ENCODE peak calls at places on chromosomes 12 and 14, in five cellular contexts. One of them, this sample, is unnamed.

GRCh38 chr14:99199854-99200653 is 71.9 kb downstream of the BCL11B start:
- DNase-seq in endothelial cell: no peak
- DNase-seq in GM23338: no peak
- DNase-seq in omental fat pad: no peak
- DNase-seq in B cell: no peak
- DNase-seq in this sample: no peak

GRCh38 chr12:60539592-60539991 is 943.8 kb downstream of the SLC16A7 start:
- DNase-seq in B cell: no peak
- DNase-seq in endothelial cell: no peak
- DNase-seq in GM23338: no peak
- DNase-seq in omental fat pad: no peak
- DNase-seq in this sample: no peak

GRCh38 chr12:57001448-57001906 is 4.9 kb downstream of the ZBTB39 start:
- DNase-seq in B cell: peak
- DNase-seq in omental fat pad: peak
- DNase-seq in endothelial cell: peak
- DNase-seq in GM23338: peak
- DNase-seq in this sample: no peak

GRCh38 chr12:79617696-79618095 is 73.1 kb downstream of the PAWR start:
- DNase-seq in omental fat pad: no peak
- DNase-seq in endothelial cell: no peak
- DNase-seq in B cell: no peak
- DNase-seq in GM23338: peak
- DNase-seq in this sample: no peak

GRCh38 chr12:24519759-24520158 is 429.1 kb downstream of the BCAT1 start:
- DNase-seq in B cell: no peak
- DNase-seq in GM23338: no peak
- DNase-seq in endothelial cell: no peak
- DNase-seq in omental fat pad: no peak
- DNase-seq in this sample: no peak

GRCh38 chr12:115840159-115840558 is 437.3 kb downstream of the MED13L start:
- DNase-seq in endothelial cell: no peak
- DNase-seq in GM23338: no peak
- DNase-seq in B cell: no peak
- DNase-seq in omental fat pad: no peak
- DNase-seq in this sample: no peak

GRCh38 chr12:54213084-54213483 is 24.3 kb upstream of the SMUG1 start:
- DNase-seq in omental fat pad: no peak
- DNase-seq in B cell: no peak
- DNase-seq in endothelial cell: no peak
- DNase-seq in GM23338: peak
- DNase-seq in this sample: no peak

GRCh38 chr12:92403210-92404175 is 257.8 kb upstream of the BTG1 start:
- DNase-seq in omental fat pad: no peak
- DNase-seq in GM23338: no peak
- DNase-seq in endothelial cell: no peak
- DNase-seq in B cell: peak
- DNase-seq in this sample: peak

GRCh38 chr12:66898700-66899469 is 220.0 kb upstream of the GRIP1 start:
- DNase-seq in GM23338: no peak
- DNase-seq in omental fat pad: no peak
- DNase-seq in B cell: no peak
- DNase-seq in endothelial cell: no peak
- DNase-seq in this sample: no peak

GRCh38 chr12:48183091-48183875 is at the start of gene CCDC184:
- DNase-seq in omental fat pad: no peak
- DNase-seq in B cell: peak
- DNase-seq in GM23338: peak
- DNase-seq in endothelial cell: peak
- DNase-seq in this sample: no peak
- TF ChIP-seq CTCF in omental fat pad: no peak
- TF ChIP-seq CTCF in B cell: peak
- TF ChIP-seq CTCF in GM23338: peak
- TF ChIP-seq CTCF in endothelial cell: no peak
- TF ChIP-seq CTCF in this sample: peak

GRCh38 chr14:37597538-37598084 is 2.2 kb downstream of the TTC6 start:
- DNase-seq in GM23338: peak
- DNase-seq in omental fat pad: no peak
- DNase-seq in B cell: no peak
- DNase-seq in endothelial cell: peak
- DNase-seq in this sample: no peak
- TF ChIP-seq CTCF in GM23338: peak
- TF ChIP-seq CTCF in omental fat pad: no peak
- TF ChIP-seq CTCF in B cell: no peak
- TF ChIP-seq CTCF in endothelial cell: peak
- TF ChIP-seq CTCF in this sample: peak

GRCh38 chr12:39267886-39268285 is 175.0 kb downstream of the KIF21A start:
- DNase-seq in omental fat pad: no peak
- DNase-seq in GM23338: no peak
- DNase-seq in B cell: no peak
- DNase-seq in endothelial cell: no peak
- DNase-seq in this sample: no peak
- TF ChIP-seq CTCF in omental fat pad: no peak
- TF ChIP-seq CTCF in GM23338: no peak
- TF ChIP-seq CTCF in B cell: no peak
- TF ChIP-seq CTCF in endothelial cell: no peak
- TF ChIP-seq CTCF in this sample: no peak

DNA sequence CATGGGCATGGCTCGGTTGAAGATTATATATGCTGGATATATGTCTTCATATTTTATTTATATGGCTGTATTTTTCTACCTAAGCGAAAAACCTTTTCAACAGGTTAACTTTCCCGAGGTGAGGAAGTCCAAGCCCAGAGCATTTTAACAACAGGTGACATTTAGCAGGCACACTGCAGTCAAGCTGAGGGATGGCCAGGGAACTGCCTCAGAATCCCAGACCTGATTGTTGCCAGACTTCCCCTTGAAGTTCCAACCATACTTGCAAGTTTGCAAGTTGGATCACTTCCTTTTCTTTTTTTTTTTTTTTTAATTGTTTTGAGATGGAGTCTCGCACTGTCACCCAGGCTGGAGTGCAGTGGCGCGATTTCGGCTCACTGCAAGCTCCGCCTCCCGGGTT is 166.0 kb upstream of the FRMD6 start:
- DNase-seq in endothelial cell: no peak
- DNase-seq in omental fat pad: no peak
- DNase-seq in B cell: no peak
- DNase-seq in GM23338: no peak
- DNase-seq in this sample: no peak
- TF ChIP-seq CTCF in endothelial cell: no peak
- TF ChIP-seq CTCF in omental fat pad: no peak
- TF ChIP-seq CTCF in B cell: no peak
- TF ChIP-seq CTCF in GM23338: no peak
- TF ChIP-seq CTCF in this sample: no peak

DNA sequence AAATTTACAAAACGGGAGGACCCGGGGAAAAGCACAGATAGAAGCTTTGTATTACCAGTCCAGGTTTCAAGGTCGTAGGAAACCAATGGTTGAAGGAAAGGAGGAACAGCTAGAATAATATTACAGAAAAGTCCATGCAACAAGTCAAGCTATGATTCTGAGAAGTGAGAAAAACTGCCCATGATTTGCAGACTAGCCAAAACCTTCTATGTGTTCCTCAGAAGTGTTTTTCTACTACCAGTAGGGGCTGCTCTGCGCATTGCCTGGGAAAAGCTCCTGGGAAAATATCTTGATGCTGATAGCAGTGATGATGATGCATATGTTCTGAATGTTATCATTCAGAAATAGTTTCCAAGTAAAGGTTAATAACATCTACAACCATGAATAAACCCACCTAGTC is 2.2 kb downstream of the PDZRN4 start:
- DNase-seq in B cell: no peak
- DNase-seq in GM23338: peak
- DNase-seq in omental fat pad: no peak
- DNase-seq in endothelial cell: peak
- DNase-seq in this sample: no peak
- TF ChIP-seq CTCF in B cell: no peak
- TF ChIP-seq CTCF in GM23338: peak
- TF ChIP-seq CTCF in omental fat pad: no peak
- TF ChIP-seq CTCF in endothelial cell: no peak
- TF ChIP-seq CTCF in this sample: peak

GRCh38 chr12:16681196-16681595 is 75.2 kb upstream of the LMO3 start:
- DNase-seq in B cell: no peak
- DNase-seq in omental fat pad: no peak
- DNase-seq in endothelial cell: no peak
- DNase-seq in GM23338: no peak
- DNase-seq in this sample: no peak

DNA sequence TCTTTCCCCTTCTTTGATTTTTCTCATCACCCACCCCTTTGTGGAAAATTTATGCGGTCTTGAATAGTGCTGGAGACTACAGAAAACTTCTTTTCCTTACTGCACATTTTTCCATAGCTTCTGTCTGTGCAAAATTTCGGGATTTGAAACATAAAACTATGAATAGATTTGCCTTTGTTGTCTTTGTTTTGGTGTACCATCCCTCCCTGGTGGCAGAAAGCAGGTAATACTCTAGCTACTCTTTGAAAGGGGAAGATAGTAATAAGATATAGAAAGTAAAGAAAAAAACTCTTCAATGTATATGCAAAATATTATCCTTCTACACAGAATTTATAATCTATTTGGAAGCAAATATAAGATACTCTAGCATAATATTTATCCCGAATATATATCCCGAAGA is 79.1 kb upstream of the LMO3 start:
- DNase-seq in endothelial cell: no peak
- DNase-seq in GM23338: peak
- DNase-seq in omental fat pad: no peak
- DNase-seq in B cell: no peak
- DNase-seq in this sample: no peak
- TF ChIP-seq CTCF in endothelial cell: peak
- TF ChIP-seq CTCF in GM23338: peak
- TF ChIP-seq CTCF in omental fat pad: no peak
- TF ChIP-seq CTCF in B cell: no peak
- TF ChIP-seq CTCF in this sample: no peak